ENCODE peak calls at places on chromosomes 11 and 22, in nine cellular contexts. W, C, N, R, V, P, O, B and K are unnamed samples. For H3K4me1, the result is how much of the 10 kb centered on the place peaks cover.

GRCh38 chr22:25172153-25172552 is 27.5 kb upstream of the CRYBB3 start:
- DNase-seq in R (no peak), V (no peak), W (peak), O (peak), P (peak), N (peak), B (no peak), C (no peak), K (no peak)

GRCh38 chr11:27171391-27171790 is 130.8 kb downstream of the BBOX1 start:
- DNase-seq in C (peak), R (no peak), O (no peak), P (no peak), V (no peak), W (peak), N (no peak), B (no peak), K (no peak)

GRCh38 chr22:23204541-23205157 is 24.3 kb downstream of the BCR start:
- DNase-seq in P (peak), C (no peak), B (no peak), W (no peak), N (no peak), O (no peak), R (no peak), V (no peak), K (no peak)

GRCh38 chr22:30906411-30906810 is 62.2 kb downstream of the MORC2 start:
- DNase-seq in N (no peak), P (no peak), V (peak), O (no peak), W (no peak), R (no peak), C (no peak), B (no peak), K (no peak)

GRCh38 chr22:36641902-36642640 is 61.5 kb downstream of the CACNG2 start:
- DNase-seq in W (peak), C (peak), N (peak), B (no peak), O (no peak), V (no peak), P (no peak), R (no peak), K (no peak)

GRCh38 chr22:27656970-27657369 is 144.6 kb downstream of the MN1 start:
- DNase-seq in W (no peak), N (no peak), R (no peak), C (no peak), B (no peak), P (no peak), V (no peak), O (no peak), K (no peak)

GRCh38 chr11:64119748-64120147 is 46.2 kb downstream of the MACROD1 start:
- DNase-seq in N (no peak), B (no peak), W (no peak), P (no peak), R (no peak), C (no peak), V (no peak), O (no peak), K (no peak)

GRCh38 chr22:24460418-24461089 is 33.2 kb downstream of the ADORA2A start:
- DNase-seq in B (no peak), R (no peak), N (no peak), C (peak), W (no peak), P (no peak), V (no peak), O (no peak), K (no peak)

GRCh38 chr11:107999759-108000455 is 8.8 kb upstream of the CUL5 start:
- DNase-seq in P (peak), N (peak), O (peak), C (peak), R (peak), V (no peak), W (peak), B (no peak), K (peak)

GRCh38 chr11:17129003-17129402 is 51.5 kb upstream of the RPS13 start:
- DNase-seq in N (peak), W (peak), B (no peak), O (no peak), V (no peak), C (peak), P (no peak), R (no peak), K (no peak)

GRCh38 chr11:48307760-48308386 is 1.9 kb downstream of the OR4S1 start:
- DNase-seq in B (no peak), O (peak), V (peak), N (peak), R (peak), C (peak), P (peak), W (peak), K (peak)

GRCh38 chr11:111735262-111736116 is 30.7 kb downstream of the PPP2R1B start:
- DNase-seq in W (peak), N (peak), R (no peak), C (peak), V (peak), O (no peak), P (peak), B (peak), K (no peak)

GRCh38 chr11:106466441-106467190 is 389.2 kb downstream of the AASDHPPT start:
- DNase-seq in V (no peak), B (no peak), N (no peak), P (peak), W (peak), C (peak), R (peak), O (no peak), K (no peak)

GRCh38 chr22:30605449-30606110 is 1.4 kb upstream of the TCN2 start:
- DNase-seq in B (no peak), R (peak), O (peak), N (peak), P (peak), V (peak), C (peak), W (peak), K (peak)

GRCh38 chr11:30595929-30596328 is 9.8 kb upstream of the MPPED2 start:
- DNase-seq in C (no peak), W (no peak), B (no peak), R (peak), P (no peak), O (no peak), V (no peak), N (no peak), K (no peak)

GRCh38 chr11:114228401-114229061 is 67.7 kb upstream of the NNMT start:
- DNase-seq in B (no peak), V (no peak), R (no peak), O (no peak), P (no peak), N (no peak), C (no peak), W (no peak), K (no peak)

GRCh38 chr11:67034350-67034749 is 11.4 kb downstream of the SYT12 start:
- DNase-seq in V (no peak), N (no peak), C (no peak), W (no peak), B (no peak), O (no peak), R (no peak), P (no peak), K (no peak)

GRCh38 chr11:67033661-67034166 is 10.8 kb downstream of the SYT12 start:
- DNase-seq in R (no peak), W (peak), O (no peak), B (no peak), C (peak), V (no peak), P (no peak), N (no peak), K (no peak)

GRCh38 chr11:67032830-67033555 is 10.1 kb downstream of the SYT12 start:
- DNase-seq in B (peak), V (no peak), R (no peak), P (no peak), N (peak), W (peak), O (no peak), C (peak), K (no peak)

GRCh38 chr11:67030976-67031375 is 8.0 kb downstream of the SYT12 start:
- DNase-seq in B (no peak), N (no peak), W (no peak), P (no peak), C (no peak), O (no peak), R (no peak), V (no peak), K (no peak)

GRCh38 chr11:67031791-67032561 is 9.0 kb downstream of the SYT12 start:
- DNase-seq in B (no peak), W (peak), N (no peak), R (no peak), C (peak), P (no peak), V (no peak), O (no peak), K (no peak)
- H3K4me3 ChIP-seq in B (no peak), W (no peak), N (no peak), R (no peak), C (no peak), P (no peak), V (no peak), O (no peak), K (no peak)

DNA sequence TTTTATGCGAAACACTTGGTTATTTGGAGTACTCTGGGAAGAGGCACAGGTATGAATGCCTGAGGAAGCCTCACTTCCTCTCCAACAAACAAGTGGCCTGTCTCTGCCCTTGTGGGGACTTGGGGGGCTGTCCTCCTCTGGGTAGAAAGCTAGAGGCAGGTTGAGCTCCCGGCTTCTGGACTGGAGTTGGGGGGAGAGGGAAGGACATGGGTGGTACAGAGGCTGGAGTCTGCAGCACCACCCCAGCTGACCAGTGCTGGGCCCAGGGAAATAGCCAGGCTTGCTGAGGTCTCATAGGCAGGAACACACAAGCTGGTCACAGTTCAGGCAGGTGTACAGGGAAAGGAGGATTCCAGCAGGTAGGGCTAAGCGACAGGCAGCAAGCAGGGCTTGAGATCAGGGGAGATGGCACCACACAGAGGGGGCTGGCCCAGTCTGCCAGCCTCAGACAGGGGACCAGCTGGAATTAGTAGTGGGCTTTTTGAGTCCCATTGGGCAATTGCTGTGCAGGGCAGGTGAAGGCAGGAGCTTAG is 135.3 kb upstream of the TEAD1 start:
- DNase-seq in W (no peak), B (no peak), V (no peak), P (no peak), N (no peak), O (no peak), C (no peak), R (no peak), K (no peak)
- H3K27ac ChIP-seq in W (peak), B (no peak), V (peak), P (no peak), N (peak), O (no peak), C (peak), R (no peak), K (no peak)

DNA sequence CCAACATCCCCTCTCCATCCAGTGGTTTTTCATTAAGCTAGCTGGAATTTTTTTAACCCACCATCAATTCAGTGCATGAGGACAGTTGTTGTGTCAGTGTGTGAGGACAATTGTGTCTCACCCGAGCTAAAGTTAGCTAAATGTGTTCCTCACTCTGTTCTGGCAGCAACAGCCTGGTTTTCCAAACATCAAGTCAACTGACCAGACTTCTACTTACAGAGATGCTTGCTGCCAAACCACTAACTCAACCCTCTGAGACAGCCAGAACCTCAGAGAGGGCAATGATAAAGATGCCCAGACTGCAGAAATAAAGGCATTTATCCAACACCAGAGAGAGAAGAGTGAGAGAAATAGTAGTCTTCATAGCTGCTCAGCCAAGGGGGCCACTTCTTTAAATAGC is 6.7 kb downstream of the PAMR1 start:
- DNase-seq in W (no peak), C (no peak), B (no peak), O (no peak), P (no peak), V (no peak), R (no peak), N (no peak), K (no peak)
- H3K4me1 ChIP-seq in W (under half), C (under half), B (under half), O (under half), P (under half), V (under half), R (half or more), N (under half), K (under half)

DNA sequence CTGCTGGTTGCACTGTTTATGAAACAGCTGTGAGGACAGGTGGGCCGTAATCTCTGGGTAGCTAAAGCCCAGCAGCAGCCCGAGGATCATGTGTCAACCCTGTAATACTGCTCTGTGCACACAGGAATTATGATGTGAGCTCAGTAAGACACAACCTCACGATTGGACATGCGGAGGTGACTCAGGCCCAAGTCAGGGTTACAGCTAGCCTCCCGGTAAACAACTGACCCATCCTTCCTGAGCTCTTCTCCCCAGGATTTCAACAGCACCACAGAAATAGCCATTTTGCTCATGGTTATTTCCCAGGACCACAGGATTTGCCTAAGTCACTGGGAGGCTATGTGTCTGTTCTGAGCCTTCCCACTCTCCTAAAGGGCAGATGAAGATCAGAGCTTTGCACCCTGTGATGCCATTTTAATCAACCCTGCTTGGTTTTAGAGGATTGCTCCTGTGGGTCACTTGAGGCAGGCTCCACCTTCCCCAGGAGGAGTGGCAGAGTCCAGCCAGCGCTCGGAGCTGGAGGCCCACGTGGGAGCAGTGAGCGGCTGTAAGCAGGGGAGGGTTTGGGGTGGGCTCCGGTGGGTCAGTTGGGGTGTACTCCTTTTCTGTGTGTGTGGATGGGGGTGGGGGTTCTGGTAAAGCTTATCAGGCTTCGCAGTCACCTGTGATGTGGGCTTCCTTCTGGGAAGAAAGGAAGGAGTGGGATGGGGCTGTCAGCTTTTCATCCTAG is at the start of gene AMPD3:
- DNase-seq in V (peak), W (peak), C (peak), B (no peak), P (peak), N (peak), R (peak), O (peak), K (no peak)
- H3K4me3 ChIP-seq in V (peak), W (peak), C (peak), B (peak), P (no peak), N (peak), R (peak), O (peak), K (peak)

DNA sequence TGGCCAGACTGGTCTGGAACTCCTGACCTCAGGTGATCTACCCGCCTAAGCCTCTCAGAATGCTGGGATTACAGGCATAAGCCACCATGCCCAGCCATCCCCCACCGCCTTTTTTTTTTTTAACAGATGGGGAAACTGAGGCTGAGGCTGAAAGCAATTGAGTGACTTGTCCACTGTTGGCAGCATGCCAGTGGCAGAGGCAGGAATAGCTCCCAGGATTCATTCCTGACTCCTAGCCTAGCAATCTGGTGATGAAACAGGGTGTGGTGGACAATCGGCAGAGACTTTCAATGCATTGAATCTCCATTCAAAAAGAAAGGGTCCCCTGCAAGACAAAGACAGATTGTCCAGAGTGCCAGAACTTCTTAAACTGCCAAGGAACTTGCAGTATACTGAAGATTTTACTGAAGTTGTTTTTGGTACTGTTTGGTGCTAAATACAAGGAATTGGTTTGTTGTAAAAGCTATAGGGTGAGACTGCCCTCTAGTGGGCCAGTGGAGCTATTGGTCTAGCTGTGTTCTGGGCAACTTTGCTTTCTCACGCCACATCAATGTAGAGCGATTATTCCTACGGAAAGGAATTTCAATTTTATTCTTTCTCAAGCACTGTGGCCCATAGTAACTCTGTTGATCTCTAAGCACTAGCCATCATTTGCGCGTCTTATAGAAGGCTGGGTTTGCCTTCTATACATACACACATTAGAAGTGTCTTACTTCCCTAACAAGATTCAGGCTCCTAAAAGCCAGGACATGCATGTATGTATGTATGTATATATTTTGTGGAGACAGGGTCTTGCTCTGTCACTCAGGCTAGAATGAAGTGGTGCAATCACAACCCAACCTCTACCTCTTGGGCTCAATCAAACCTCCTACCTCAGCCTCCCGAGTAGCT is 21.0 kb downstream of the C22orf31 start:
- DNase-seq in R (peak), P (peak), V (peak), N (peak), B (no peak), C (peak), O (peak), W (peak), K (peak)
- H3K27ac ChIP-seq in R (no peak), P (no peak), V (no peak), N (peak), B (no peak), C (no peak), O (no peak), W (no peak), K (no peak)

GRCh38 chr11:46697303-46697702 is 3.1 kb downstream of the ARHGAP1 start:
- DNase-seq in O (no peak), P (peak), V (no peak), C (no peak), N (no peak), B (no peak), R (no peak), W (no peak), K (no peak)
- H3K4me1 ChIP-seq in O (under half), P (under half), V (under half), C (under half), N (under half), B (half or more), R (under half), W (under half), K (under half)